ENCODE peak calls at places on chromosomes 12 and 14, in seven cellular contexts. Y is mesenchymal stem cell, S is IMR-90, P is H9, R is neuronal stem cell, U is trophoblast cell, V is H1. O is an unnamed sample.

GRCh38 chr12:88011755-88012154 is 17.4 kb downstream of the C12orf50 start:
- DNase-seq in R (no peak), V (no peak), Y (no peak), S (no peak), P (no peak), U (no peak), O (no peak)

GRCh38 chr12:132686831-132687210 is 321 bp downstream of the POLE start:
- DNase-seq in S (no peak), P (no peak), U (no peak), V (no peak), R (no peak), Y (no peak), O (peak)

GRCh38 chr12:127485528-127485927 is 781.4 kb upstream of the TMEM132C start:
- DNase-seq in Y (peak), P (no peak), V (no peak), R (no peak), S (peak), U (no peak), O (peak)

GRCh38 chr12:124757329-124757728 is 106.3 kb downstream of the SCARB1 start:
- DNase-seq in Y (no peak), U (no peak), P (no peak), R (no peak), S (no peak), V (no peak), O (no peak)

GRCh38 chr14:54207075-54207474 is 189.7 kb upstream of the CDKN3 start:
- DNase-seq in R (no peak), U (no peak), S (peak), P (no peak), Y (peak), V (no peak), O (no peak)

GRCh38 chr12:46303039-46303666 is 34.3 kb upstream of the SLC38A1 start:
- DNase-seq in U (peak), P (no peak), R (no peak), S (peak), Y (peak), V (no peak), O (peak)

GRCh38 chr12:9114946-9115345 is 773 bp downstream of the A2M start:
- DNase-seq in S (no peak), R (no peak), V (no peak), Y (no peak), U (peak), P (no peak), O (no peak)

GRCh38 chr12:11702959-11703358 is 53.5 kb downstream of the ETV6 start:
- DNase-seq in Y (no peak), V (no peak), P (no peak), S (no peak), U (no peak), R (no peak), O (no peak)

GRCh38 chr12:30111719-30112118 is 328.0 kb upstream of the TMTC1 start:
- DNase-seq in V (no peak), S (no peak), R (no peak), U (no peak), Y (no peak), P (no peak), O (no peak)

GRCh38 chr12:80216890-80217559 is 117.7 kb downstream of the OTOGL start:
- DNase-seq in S (no peak), R (no peak), Y (no peak), U (no peak), V (no peak), P (peak), O (peak)

GRCh38 chr14:86013663-86014062 is 483.7 kb downstream of the FLRT2 start:
- DNase-seq in U (no peak), Y (peak), R (no peak), P (no peak), S (peak), V (no peak), O (no peak)

GRCh38 chr12:54749191-54749818 is 101.1 kb upstream of the DCD start:
- DNase-seq in V (no peak), P (no peak), S (peak), Y (peak), U (peak), R (peak), O (peak)

GRCh38 chr12:39070775-39071174 is 165.4 kb upstream of the CPNE8 start:
- DNase-seq in U (peak), R (no peak), V (no peak), Y (no peak), P (no peak), S (no peak), O (no peak)

GRCh38 chr12:77152623-77153193 is 87.3 kb upstream of the E2F7 start:
- DNase-seq in R (peak), P (no peak), V (no peak), Y (peak), S (peak), U (peak), O (peak)

GRCh38 chr12:14716848-14717444 is 20.5 kb upstream of the GUCY2C start:
- DNase-seq in Y (peak), P (peak), R (peak), S (peak), U (peak), V (no peak), O (peak)

GRCh38 chr12:23253191-23253590 is 628.2 kb downstream of the ETNK1 start:
- DNase-seq in U (no peak), S (no peak), V (no peak), P (no peak), R (no peak), Y (no peak), O (no peak)

GRCh38 chr12:6430124-6430989 is 14.4 kb upstream of the CD27 start:
- DNase-seq in U (peak), R (no peak), Y (peak), S (peak), P (no peak), V (no peak), O (no peak)

GRCh38 chr12:79847417-79847816 is 87.5 kb downstream of the PPP1R12A start:
- DNase-seq in P (no peak), U (no peak), R (no peak), Y (no peak), S (no peak), V (no peak), O (no peak)

GRCh38 chr12:72271741-72272661 is at the start of gene TRHDE:
- DNase-seq in R (peak), U (peak), V (peak), P (peak), Y (peak), S (peak), O (peak)

GRCh38 chr12:99611117-99611516 is 36.4 kb upstream of the GARIN6 start:
- DNase-seq in P (no peak), V (no peak), Y (no peak), U (peak), S (no peak), R (no peak), O (peak)

GRCh38 chr14:105935384-105935783 is 409.0 kb downstream of the TMEM121 start:
- DNase-seq in P (peak), R (no peak), V (no peak), S (no peak), Y (no peak), U (no peak), O (no peak)

GRCh38 chr14:96802963-96803362 is 5.8 kb downstream of the VRK1 start:
- DNase-seq in P (no peak), S (no peak), V (no peak), R (no peak), Y (no peak), U (no peak), O (peak)

GRCh38 chr12:80937391-80938238 is at the start of gene LIN7A:
- DNase-seq in Y (peak), V (no peak), R (peak), P (peak), S (peak), U (peak), O (peak)

GRCh38 chr12:106910202-106910601 is 45.5 kb upstream of the TMEM263 start:
- DNase-seq in Y (no peak), V (no peak), P (no peak), S (no peak), R (no peak), U (no peak), O (no peak)

GRCh38 chr12:38931461-38931860 is 26.1 kb upstream of the CPNE8 start:
- DNase-seq in V (no peak), S (no peak), U (no peak), R (no peak), P (no peak), Y (no peak), O (no peak)

GRCh38 chr12:96986883-96987523 is 79.9 kb downstream of the NEDD1 start:
- DNase-seq in R (peak), P (no peak), Y (peak), U (peak), V (no peak), S (peak), O (peak)

GRCh38 chr14:93042968-93043940 is 72.5 kb downstream of the ITPK1 start:
- DNase-seq in P (no peak), V (no peak), R (no peak), Y (no peak), S (peak), U (peak), O (peak)

GRCh38 chr12:89959188-89959587 is 250.6 kb upstream of the ATP2B1 start:
- DNase-seq in P (no peak), Y (no peak), V (no peak), U (no peak), R (no peak), S (no peak), O (no peak)

GRCh38 chr12:31245822-31246469 is 80.0 kb downstream of the SINHCAF start:
- DNase-seq in S (no peak), P (peak), R (no peak), V (no peak), Y (no peak), U (peak), O (peak)

GRCh38 chr12:53193040-53193439 is 12.3 kb upstream of the CSAD start:
- DNase-seq in P (no peak), S (no peak), U (no peak), R (no peak), Y (no peak), V (no peak), O (no peak)

GRCh38 chr14:95727084-95727700 is 13.3 kb upstream of the TCL1A start:
- DNase-seq in P (no peak), Y (no peak), R (no peak), S (no peak), U (no peak), V (peak), O (no peak)

GRCh38 chr14:31935406-31935805 is 141.7 kb upstream of the ARHGAP5 start:
- DNase-seq in R (no peak), V (no peak), P (no peak), S (no peak), Y (no peak), U (peak), O (no peak)

GRCh38 chr14:46140445-46140844 is 511.1 kb downstream of the RPL10L start:
- DNase-seq in U (no peak), P (no peak), Y (no peak), V (no peak), R (no peak), S (no peak), O (no peak)

GRCh38 chr14:65290830-65291229 is 121.7 kb upstream of the FUT8 start:
- DNase-seq in P (no peak), V (no peak), Y (peak), S (peak), U (no peak), R (no peak), O (no peak)

GRCh38 chr12:130458341-130458740 is 120.7 kb downstream of the PIWIL1 start:
- DNase-seq in R (no peak), V (no peak), Y (no peak), P (no peak), S (no peak), U (no peak), O (no peak)
- H2AK5ac ChIP-seq in R (peak), V (no peak), Y (no peak), P (no peak), S (no peak), U (no peak), O (no peak)

GRCh38 chr12:116698131-116698495 is 39.8 kb downstream of the SPRING1 start:
- DNase-seq in R (no peak), U (no peak), P (no peak), Y (no peak), V (no peak), S (no peak), O (no peak)

GRCh38 chr12:116701432-116701831 is 36.4 kb downstream of the SPRING1 start:
- DNase-seq in P (no peak), V (no peak), Y (no peak), R (no peak), U (no peak), S (no peak), O (no peak)

GRCh38 chr12:116697305-116698130 is 40.4 kb downstream of the SPRING1 start:
- DNase-seq in U (peak), Y (no peak), V (no peak), S (no peak), P (peak), R (no peak), O (peak)

GRCh38 chr12:116700066-116700465 is 37.8 kb downstream of the SPRING1 start:
- DNase-seq in S (no peak), Y (no peak), U (no peak), P (no peak), V (no peak), R (no peak), O (no peak)

DNA sequence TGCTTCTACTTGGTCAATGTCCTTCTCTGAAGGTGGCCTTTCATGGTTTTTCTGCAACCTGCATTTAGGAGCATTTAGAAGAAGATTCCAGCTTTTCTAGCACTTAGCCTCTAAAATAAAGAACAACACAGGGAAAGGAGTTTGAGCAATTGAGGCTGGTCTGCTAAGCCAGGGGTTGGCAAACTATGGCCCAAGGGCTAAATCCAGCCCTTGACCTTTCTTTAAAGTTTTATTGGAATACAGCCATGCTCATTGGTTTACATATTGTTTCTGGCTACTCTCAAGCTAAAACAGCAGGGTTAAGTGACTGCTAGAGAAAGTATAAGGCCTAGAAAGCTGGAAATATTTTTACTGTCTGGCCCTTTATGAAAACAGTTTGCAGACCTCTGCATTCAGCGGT is 39.3 kb downstream of the SPRING1 start:
- DNase-seq in Y (no peak), P (no peak), V (no peak), R (no peak), U (no peak), S (no peak), O (no peak)
- H2AK5ac ChIP-seq in Y (no peak), P (no peak), V (no peak), R (no peak), U (no peak), S (no peak), O (no peak)

DNA sequence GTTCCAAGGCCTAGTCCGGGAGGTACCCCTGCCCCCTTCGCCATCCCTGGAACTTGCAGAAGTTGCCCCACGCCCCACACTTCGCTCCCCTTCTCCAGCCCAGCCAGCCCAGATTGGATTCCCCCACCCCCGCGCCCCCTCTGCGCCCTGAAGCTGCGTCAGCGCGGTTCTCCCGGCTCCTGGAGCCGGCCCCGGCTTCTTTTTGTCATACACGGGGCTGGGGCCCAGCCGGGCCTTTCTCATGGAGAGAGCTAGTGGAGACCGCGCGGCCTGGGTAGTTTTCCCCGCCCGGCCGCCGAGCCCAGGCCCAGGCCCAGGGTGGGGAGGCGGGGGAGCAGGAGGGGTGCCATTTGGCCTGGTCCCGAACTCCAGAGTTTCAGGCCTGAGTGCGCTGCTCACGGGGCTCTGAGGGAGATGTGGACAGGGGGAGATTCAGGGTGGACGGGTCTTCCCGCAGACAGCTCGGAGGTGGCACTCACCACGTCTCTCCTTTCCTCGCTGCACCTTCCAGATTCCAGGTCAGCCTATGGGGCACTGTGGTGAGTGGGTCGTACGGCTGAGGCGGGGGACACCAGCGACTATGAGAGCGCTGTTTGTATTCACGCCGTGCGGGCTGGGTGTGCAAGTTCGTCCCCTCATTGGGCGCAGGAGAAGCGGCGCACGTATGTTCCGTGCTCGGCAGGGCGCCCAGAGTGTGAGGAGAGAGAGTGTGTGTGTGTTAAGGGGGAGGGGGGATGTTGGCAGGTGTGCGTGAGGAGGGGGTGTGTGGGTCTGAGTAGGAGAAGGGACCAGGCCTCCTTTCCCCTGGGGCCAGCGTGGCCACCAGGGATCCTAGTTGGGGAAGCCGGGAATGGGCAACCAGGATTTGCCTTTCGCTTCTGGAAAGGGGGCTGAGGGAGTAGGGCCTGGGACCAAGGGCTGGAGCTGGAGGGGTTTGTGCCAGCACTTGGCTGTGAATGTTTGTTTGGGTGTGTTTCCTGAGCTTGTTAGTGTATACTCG is 820 bp upstream of the LHX5 start:
- DNase-seq in S (no peak), U (no peak), V (peak), P (peak), R (peak), Y (no peak), O (no peak)
- H2AK5ac ChIP-seq in S (no peak), U (no peak), V (peak), P (no peak), R (peak), Y (no peak), O (no peak)

DNA sequence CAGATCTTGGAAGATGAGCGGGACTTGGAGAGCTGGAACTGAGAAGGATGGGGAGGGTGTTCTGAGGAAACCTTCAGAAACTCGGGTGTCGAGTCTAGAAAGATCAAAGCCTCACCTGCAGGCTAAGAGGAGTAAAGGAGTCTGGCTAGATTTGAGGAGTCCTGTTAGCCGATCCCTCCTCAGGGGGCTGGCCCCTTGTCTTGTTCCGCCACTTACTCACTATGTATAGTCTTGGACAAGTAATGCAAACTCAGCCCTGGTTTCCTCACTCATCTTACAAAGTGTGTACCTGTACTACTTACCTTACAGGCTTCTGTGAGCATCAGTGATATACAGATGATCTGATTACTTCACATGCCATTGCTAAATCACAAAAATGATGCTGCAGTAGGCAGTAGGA is 1.9 kb upstream of the SPTLC2 start:
- DNase-seq in Y (no peak), S (no peak), V (no peak), P (no peak), R (no peak), U (no peak), O (no peak)
- H2AK5ac ChIP-seq in Y (no peak), S (no peak), V (no peak), P (no peak), R (no peak), U (no peak), O (no peak)

GRCh38 chr14:97916669-97917068 is 1119.5 kb downstream of the VRK1 start:
- DNase-seq in P (no peak), V (no peak), U (no peak), Y (no peak), S (no peak), R (no peak), O (no peak)

GRCh38 chr14:97920201-97920600 is 1123.0 kb downstream of the VRK1 start:
- DNase-seq in P (no peak), Y (no peak), V (no peak), R (no peak), S (no peak), U (no peak), O (no peak)

GRCh38 chr14:97916100-97916499 is 1118.9 kb downstream of the VRK1 start:
- DNase-seq in S (no peak), V (no peak), R (no peak), U (no peak), Y (no peak), P (no peak), O (no peak)

DNA sequence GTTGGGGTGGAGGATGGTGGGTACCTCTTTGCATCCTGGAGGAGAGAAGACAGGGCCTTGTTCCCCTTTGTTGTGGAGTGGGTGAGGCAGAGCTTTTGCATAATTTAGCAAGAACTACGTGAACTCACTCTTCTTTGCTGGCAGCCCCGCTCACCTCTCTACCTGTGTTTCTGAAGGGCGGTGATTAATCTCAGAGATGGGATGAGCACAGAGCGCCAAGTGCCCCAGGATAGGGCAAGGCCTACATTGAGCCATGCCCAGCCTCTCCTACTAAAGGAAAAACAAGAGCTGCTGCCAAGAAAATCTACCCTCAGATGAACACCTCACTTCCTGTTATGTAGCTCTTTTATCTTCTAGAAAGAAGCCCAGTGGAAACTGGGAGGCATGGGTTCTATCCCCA is 1120.0 kb downstream of the VRK1 start:
- DNase-seq in U (no peak), P (no peak), Y (no peak), S (no peak), V (no peak), R (no peak), O (no peak)
- H2AK5ac ChIP-seq in U (no peak), P (no peak), Y (no peak), S (no peak), V (no peak), R (no peak), O (no peak)

DNA sequence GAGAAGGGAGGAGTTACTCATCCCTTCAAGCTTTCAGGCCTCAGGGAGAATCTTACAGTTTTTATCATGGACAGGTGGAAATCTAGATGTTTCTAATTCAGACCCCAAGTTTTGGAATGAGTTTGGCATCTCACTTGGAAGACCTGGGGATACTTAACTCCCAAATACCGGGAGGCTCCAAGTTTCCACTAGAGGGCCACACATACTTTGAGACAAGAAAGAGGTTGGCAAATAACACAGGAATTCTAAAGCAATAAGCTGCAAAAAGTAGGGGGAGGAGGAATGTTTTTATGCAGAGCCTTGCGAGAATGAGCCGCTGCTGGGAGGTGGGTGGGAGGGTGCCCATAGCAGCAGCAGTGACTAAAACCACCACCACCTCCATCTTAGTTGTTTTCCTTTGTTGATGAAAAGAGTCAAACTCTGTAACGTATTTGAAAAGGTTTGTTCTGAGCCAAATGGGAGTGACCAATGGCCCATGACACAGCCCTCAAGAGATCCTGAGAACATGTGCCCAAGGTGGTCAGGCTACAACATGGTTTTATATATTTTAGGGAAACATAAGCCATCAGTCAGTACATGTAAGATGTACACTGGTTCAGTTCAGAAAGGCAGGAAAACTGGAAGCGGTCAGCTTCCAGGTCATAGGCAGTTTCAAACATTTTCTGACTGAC is 34.2 kb upstream of the RNASE1 start:
- DNase-seq in R (no peak), Y (no peak), S (peak), U (peak), V (no peak), P (peak), O (peak)
- H2AK5ac ChIP-seq in R (no peak), Y (no peak), S (no peak), U (no peak), V (no peak), P (no peak), O (no peak)

O was measured in mesendoderm.